ENCODE peak calls at places on chromosomes 6 and 20, in six cellular contexts. Y is GM23338, R is GM23248, V is OCI-LY7, Z is MM.1S, S is neural progenitor cell. J is an unnamed sample.

GRCh38 chr6:158068156-158068892 is 86.7 kb downstream of the SYNJ2 start:
- DNase-seq in Z (no peak), V (no peak), R (no peak), Y (no peak), S (no peak), J (no peak)

GRCh38 chr20:24863356-24863755 is 85.7 kb upstream of the CST7 start:
- DNase-seq in S (no peak), V (no peak), R (peak; percentile 86), Z (no peak), Y (no peak), J (no peak)

GRCh38 chr6:154302111-154302752 is 54.4 kb downstream of the IPCEF1 start:
- DNase-seq in Y (no peak), R (peak; percentile 65), Z (peak; percentile 52), S (no peak), V (peak; percentile 85), J (peak; percentile 25)

GRCh38 chr6:16731503-16732018 is 29.7 kb downstream of the ATXN1 start:
- DNase-seq in Z (peak; percentile 74), S (no peak), Y (no peak), V (no peak), R (no peak), J (no peak)

GRCh38 chr6:167700199-167700598 is 126.5 kb upstream of the AFDN start:
- DNase-seq in V (no peak), Z (no peak), R (no peak), S (no peak), Y (no peak), J (no peak)

GRCh38 chr20:37506166-37506725 is 14.8 kb upstream of the NNAT start:
- DNase-seq in R (no peak), Z (no peak), S (no peak), Y (no peak), V (no peak), J (no peak)

GRCh38 chr20:62584671-62585512 is 57.4 kb upstream of the SLCO4A1 start:
- DNase-seq in S (no peak), Y (no peak), R (no peak), V (no peak), Z (no peak), J (no peak)

GRCh38 chr6:137357263-137357947 is 136.8 kb downstream of the OLIG3 start:
- DNase-seq in S (peak; percentile 75), Y (no peak), Z (no peak), V (no peak), R (no peak), J (peak; percentile 59)

GRCh38 chr6:11535801-11536230 is 1.7 kb upstream of the TMEM170B start:
- DNase-seq in Y (no peak), V (no peak), R (peak; percentile 62), S (no peak), Z (peak; percentile 19), J (peak; percentile 55)

GRCh38 chr20:64203037-64203777 is 39.0 kb downstream of the MYT1 start:
- DNase-seq in R (peak; percentile 32), Y (no peak), Z (no peak), S (peak; percentile 26), V (no peak), J (no peak)

GRCh38 chr6:36897629-36898028 is 11.9 kb downstream of the C6orf89 start:
- DNase-seq in S (peak; percentile 30), Z (no peak), V (peak; percentile 12), R (peak; percentile 39), Y (peak; percentile 67), J (peak; percentile 44)

GRCh38 chr6:154638369-154638768 is 94.8 kb upstream of the SCAF8 start:
- DNase-seq in S (no peak), Z (no peak), R (peak; percentile 15), V (no peak), Y (no peak), J (no peak)

GRCh38 chr6:112781236-112781635 is 434.1 kb downstream of the RFPL4B start:
- DNase-seq in V (no peak), Y (no peak), Z (no peak), R (peak; percentile 11), S (peak; percentile 44), J (peak; percentile 5)

GRCh38 chr6:53282741-53283140 is 66.0 kb downstream of the ELOVL5 start:
- DNase-seq in S (no peak), Y (no peak), Z (no peak), V (no peak), R (no peak), J (no peak)

GRCh38 chr6:51301969-51302368 is 483.3 kb downstream of the TFAP2B start:
- DNase-seq in R (no peak), V (no peak), Y (no peak), S (no peak), Z (no peak), J (no peak)

DNA sequence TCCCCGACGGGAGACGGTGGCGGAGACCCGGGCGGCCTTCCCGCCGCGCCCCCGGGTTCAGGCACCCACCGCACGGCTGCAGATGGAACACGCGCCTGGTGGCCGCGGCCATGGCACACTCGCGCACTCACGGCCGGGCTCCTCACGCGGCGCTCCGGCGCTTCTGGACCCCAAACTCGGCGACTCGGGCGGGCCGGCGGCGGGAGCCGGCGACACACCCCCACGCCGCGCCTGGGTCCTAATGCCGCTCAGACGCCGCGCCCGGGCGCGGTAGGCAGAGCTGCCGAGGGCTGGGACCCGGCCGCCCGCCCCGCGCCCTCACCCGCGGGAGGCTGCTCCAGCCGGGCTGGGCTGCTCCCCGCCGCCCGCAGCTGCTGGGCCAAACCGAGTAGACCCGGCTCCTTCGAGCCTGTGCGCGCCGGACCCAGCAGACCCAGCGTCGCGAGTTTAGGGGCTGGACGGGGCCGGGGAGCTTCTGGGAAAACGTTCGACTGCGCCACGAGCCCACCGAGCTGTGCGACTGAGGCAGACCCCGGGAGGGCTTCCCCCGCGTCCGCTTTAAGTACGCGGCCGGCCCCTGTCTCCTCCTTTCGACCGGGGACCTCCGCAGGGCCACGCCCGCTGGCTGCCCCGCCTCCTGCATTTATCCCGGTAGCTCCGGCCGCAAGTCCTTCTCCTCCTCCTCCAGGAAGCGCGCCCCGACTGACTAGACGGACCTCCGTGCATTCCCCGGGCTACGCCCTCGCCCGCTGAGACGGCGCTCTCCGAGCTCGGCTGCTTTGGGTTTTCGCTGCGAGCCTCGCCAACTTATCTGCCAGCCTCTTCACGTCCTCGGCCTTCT is at the start of gene SLC4A11:
- DNase-seq in S (peak; percentile 76), R (peak; percentile 79), Y (peak; percentile 94), Z (peak; percentile 37), V (peak; percentile 68), J (peak; percentile 62)
- TF ChIP-seq EZH2phosphoT487 in S (peak; percentile 43), R (no peak), Y (no peak), Z (no peak), V (no peak), J (peak; percentile 26)

DNA sequence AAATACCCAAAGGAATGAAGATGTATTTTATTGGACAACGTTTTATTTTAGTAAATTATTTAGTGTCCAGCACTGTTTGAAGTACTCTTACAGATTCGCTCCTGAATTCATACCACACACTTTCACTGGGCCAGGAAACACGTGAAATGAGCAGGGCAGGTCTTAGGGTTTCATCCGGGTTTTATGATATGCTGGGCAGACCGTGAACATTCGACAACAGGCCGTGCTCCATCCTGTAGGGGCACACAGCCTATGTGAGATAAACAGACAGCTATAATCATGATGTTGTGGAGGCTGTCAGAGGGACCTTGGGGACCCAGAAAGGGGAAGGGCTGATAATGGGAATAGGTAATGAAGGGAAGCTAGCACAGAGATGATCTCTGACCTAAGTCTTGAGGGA is 110.3 kb downstream of the RIN2 start:
- DNase-seq in Z (no peak), S (no peak), V (no peak), Y (no peak), R (no peak), J (no peak)
- H2AFZ ChIP-seq in Z (no peak overlapping the region), S (no peak overlapping the region), V (no peak overlapping the region), Y (no peak overlapping the region), R (peak overlapping the region; percentile 4), J (no peak overlapping the region)

GRCh38 chr6:63802606-63803206 is 167.1 kb downstream of the PHF3 start:
- DNase-seq in S (no peak), Y (peak; percentile 16), V (peak; percentile 26), R (peak; percentile 60), Z (peak; percentile 16), J (no peak)
- TF ChIP-seq EZH2phosphoT487 in S (no peak), Y (no peak), V (no peak), R (no peak), Z (no peak), J (no peak)

DNA sequence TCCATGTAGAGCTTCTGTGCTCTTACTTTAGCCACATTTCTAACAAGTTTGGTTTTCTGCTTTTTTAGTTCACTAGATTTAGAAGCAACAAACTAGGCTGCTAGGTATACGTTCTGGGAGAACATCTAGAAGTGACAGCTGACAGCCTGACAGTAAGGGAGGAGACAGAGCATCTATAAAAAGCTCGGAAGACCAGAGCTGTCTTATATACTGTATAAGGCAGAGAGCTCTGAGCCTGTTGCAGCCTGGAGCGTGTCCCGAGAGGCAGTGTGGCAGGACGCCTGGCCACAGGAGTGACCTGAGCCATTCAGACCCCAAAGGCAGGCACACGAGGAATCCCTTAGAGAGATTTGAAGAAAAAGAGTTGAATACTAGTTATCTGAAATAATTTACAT is 24.6 kb downstream of the PPP1R14C start:
- DNase-seq in R (no peak), Y (no peak), Z (no peak), S (no peak), V (peak; percentile 50), J (no peak)
- H2AFZ ChIP-seq in R (no peak overlapping the region), Y (no peak overlapping the region), Z (no peak overlapping the region), S (no peak overlapping the region), V (peak overlapping the region; percentile 78), J (no peak overlapping the region)

DNA sequence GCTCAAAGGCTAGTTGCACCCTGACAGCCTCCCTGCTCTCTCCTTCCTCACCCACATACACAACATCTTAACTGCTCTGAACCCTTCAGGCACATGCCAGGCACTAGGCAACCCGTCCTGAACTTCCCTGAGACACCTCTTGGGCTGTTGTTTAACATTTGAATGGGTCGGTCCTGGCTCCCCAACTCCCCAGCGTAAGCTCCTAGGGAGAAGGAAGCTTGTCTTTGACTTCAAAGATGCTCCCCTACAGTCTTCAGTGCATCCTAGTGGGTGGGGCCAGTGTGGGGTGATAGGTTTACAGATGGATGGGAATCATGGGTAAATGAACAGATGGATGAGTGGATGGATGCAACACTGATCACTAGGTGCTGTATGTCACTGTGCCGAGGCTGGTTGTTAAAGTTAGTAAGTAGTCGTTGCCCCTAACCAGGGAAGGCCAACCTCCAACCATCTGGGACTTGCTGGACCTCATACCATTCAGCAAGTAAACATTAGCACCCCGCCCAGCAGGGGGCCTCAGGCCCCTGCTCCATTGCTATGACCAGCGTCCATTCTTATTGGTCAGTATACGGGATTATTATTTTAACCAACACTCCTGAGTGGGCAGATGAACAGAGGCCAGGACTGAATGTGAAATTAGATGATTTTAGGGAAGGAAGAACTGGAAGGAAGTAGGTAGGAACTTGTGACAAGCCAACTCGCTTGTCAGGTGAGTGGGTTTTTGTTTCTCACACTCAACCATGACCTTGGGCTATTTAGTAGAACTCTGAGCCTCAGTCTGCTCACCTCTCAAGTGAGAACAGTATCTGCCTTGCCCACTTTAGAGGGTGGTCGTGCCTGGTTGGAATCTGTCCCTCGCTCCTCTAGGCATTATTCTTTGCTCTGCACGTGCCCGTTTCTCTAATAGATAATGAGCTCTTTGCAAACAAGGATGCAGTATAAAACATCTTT is 82.9 kb upstream of the FOXP4 start:
- DNase-seq in S (no peak), Y (peak; percentile 59), Z (peak; percentile 26), V (peak; percentile 42), R (peak; percentile 43), J (peak; percentile 77)
- TF ChIP-seq EZH2phosphoT487 in S (no peak), Y (no peak), Z (no peak), V (no peak), R (no peak), J (no peak)

J was measured in hepatocyte.